ENCODE peak calls at places on chromosome X, in nine cellular contexts. R is kidney; Z is astrocyte of the cerebellum; A is transverse colon; D is CD4-positive, CD25-positive, alpha-beta regulatory T cell; Q is pancreas; H is cardiac muscle cell; T is CD8-positive, alpha-beta memory T cell; L is lower lobe of right lung. M is an unnamed sample.
A peak's percentile ranks its signal among the peaks of the same experiment; 100 is the strongest.

GRCh38 chrX:56763556-56764152 is 34.6 kb downstream of the NBDY start:
- DNase-seq in R (peak; percentile 87), Z (peak; percentile 48), A (peak; percentile 88), D (peak; percentile 37), Q (no peak), H (no peak), T (peak; percentile 84), L (no peak), M (peak; percentile 72)

GRCh38 chrX:149830192-149830873 is 48.6 kb downstream of the MAGEA9 start:
- DNase-seq in R (no peak), Z (no peak), A (no peak), D (no peak), Q (no peak), H (peak; percentile 36), T (peak; percentile 23), L (no peak), M (peak; percentile 20)

GRCh38 chrX:47568656-47569295 is 7.8 kb downstream of the ARAF start:
- DNase-seq in R (no peak), Z (no peak), A (no peak), D (peak; percentile 7), Q (no peak), H (no peak), T (peak; percentile 40), L (no peak), M (peak; percentile 51)

GRCh38 chrX:29318051-29318450 is 730.8 kb downstream of the IL1RAPL1 start:
- DNase-seq in R (no peak), Z (peak; percentile 34), A (no peak), D (no peak), Q (no peak), H (peak; percentile 30), T (no peak), L (no peak), M (no peak)

GRCh38 chrX:19543951-19544359 is 28.6 kb upstream of the MAP3K15 start:
- DNase-seq in R (no peak), Z (no peak), A (no peak), D (no peak), Q (no peak), H (no peak), T (no peak), L (no peak), M (no peak)

GRCh38 chrX:118383120-118383519 is 37.2 kb downstream of the WDR44 start:
- DNase-seq in R (no peak), Z (no peak), A (no peak), D (no peak), Q (no peak), H (no peak), T (no peak), L (no peak), M (no peak)

GRCh38 chrX:146238173-146238572 is 420.5 kb downstream of the SLITRK2 start:
- DNase-seq in R (no peak), Z (no peak), A (no peak), D (no peak), Q (no peak), H (no peak), T (no peak), L (no peak), M (no peak)

GRCh38 chrX:10017866-10018265 is 50.7 kb downstream of the CLDN34 start:
- DNase-seq in R (no peak), Z (peak; percentile 44), A (no peak), D (no peak), Q (no peak), H (peak; percentile 69), T (no peak), L (no peak), M (no peak)

GRCh38 chrX:24153796-24154189 is 4.3 kb downstream of the ZFX start:
- DNase-seq in R (no peak), Z (no peak), A (no peak), D (no peak), Q (no peak), H (no peak), T (no peak), L (no peak), M (no peak)

GRCh38 chrX:1389181-1389992 is 2.5 kb downstream of the SLC25A6 start:
- DNase-seq in R (peak; percentile 71), Z (no peak), A (no peak), D (no peak), Q (peak; percentile 56), H (no peak), T (no peak), L (peak; percentile 46), M (no peak)
- H3K4me3 ChIP-seq in R (no peak overlapping the region), Z (no peak overlapping the region), A (no peak overlapping the region), D (no peak overlapping the region), Q (no peak overlapping the region), H (no peak overlapping the region), T (no peak overlapping the region), L (no peak overlapping the region), M (no peak overlapping the region)

GRCh38 chrX:100411802-100412333 is 1.8 kb upstream of the PCDH19 start:
- DNase-seq in R (no peak), Z (no peak), A (no peak), D (no peak), Q (no peak), H (no peak), T (no peak), L (no peak), M (no peak)

GRCh38 chrX:100410083-100410590 is at the start of gene PCDH19:
- DNase-seq in R (peak; percentile 86), Z (peak; percentile 8), A (peak; percentile 42), D (no peak), Q (peak; percentile 74), H (peak; percentile 65), T (no peak), L (peak; percentile 52), M (peak; percentile 4)

GRCh38 chrX:100413231-100413630 is 3.2 kb upstream of the PCDH19 start:
- DNase-seq in R (no peak), Z (peak; percentile 36), A (peak; percentile 33), D (no peak), Q (no peak), H (peak; percentile 73), T (no peak), L (no peak), M (peak; percentile 47)

GRCh38 chrX:100409316-100410082 is 574 bp downstream of the PCDH19 start:
- DNase-seq in R (peak; percentile 67), Z (no peak), A (no peak), D (no peak), Q (no peak), H (no peak), T (no peak), L (no peak), M (no peak)

GRCh38 chrX:100410901-100411801 is 1.1 kb upstream of the PCDH19 start:
- DNase-seq in R (peak; percentile 68), Z (no peak), A (no peak), D (no peak), Q (peak; percentile 55), H (no peak), T (no peak), L (no peak), M (no peak)
- H3K4me3 ChIP-seq in R (no peak overlapping the region), Z (no peak overlapping the region), A (peak overlapping the region; percentile 49), D (no peak overlapping the region), Q (no peak overlapping the region), H (peak overlapping the region; percentile 39), T (no peak overlapping the region), L (peak overlapping the region; percentile 19), M (no peak overlapping the region)

DNA sequence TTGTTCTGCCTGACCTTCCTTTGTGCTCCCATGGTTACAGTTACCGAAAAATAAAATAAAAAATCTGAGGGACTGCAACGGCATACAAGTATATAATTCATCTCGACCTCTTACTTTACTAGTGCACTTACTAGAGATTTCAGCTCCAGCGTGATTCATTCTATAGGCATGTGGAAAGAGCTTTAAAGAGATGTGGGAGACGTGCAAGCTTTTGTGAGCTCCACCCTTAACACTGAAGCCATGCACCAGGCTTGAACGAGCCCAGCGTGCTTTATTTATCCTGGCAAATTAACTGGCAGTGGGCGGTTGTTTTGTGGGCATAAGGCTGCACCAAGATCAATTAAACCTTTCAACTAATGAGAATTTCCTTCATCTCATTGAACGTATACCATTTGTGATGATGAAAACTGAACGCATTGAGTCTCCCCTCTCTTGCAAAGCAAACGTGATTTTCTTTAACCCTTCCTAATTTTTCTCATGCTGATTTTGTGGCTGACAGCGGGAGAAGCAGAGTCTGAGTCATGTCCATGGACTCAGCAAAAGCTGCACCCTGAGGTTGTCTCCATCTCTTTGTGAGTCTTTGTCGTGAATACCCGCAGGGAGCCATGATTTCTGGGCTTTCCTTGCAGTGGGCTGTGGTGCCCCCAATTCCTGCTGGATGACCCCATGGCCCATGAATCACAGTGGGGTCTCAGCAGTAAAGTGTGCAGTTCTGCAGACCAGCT is 60.1 kb downstream of the MXRA5 start:
- DNase-seq in R (no peak), Z (peak; percentile 82), A (no peak), D (no peak), Q (no peak), H (peak; percentile 76), T (no peak), L (no peak), M (no peak)
- H3K4me3 ChIP-seq in R (no peak overlapping the region), Z (no peak overlapping the region), A (no peak overlapping the region), D (no peak overlapping the region), Q (no peak overlapping the region), H (no peak overlapping the region), T (no peak overlapping the region), L (no peak overlapping the region), M (no peak overlapping the region)

DNA sequence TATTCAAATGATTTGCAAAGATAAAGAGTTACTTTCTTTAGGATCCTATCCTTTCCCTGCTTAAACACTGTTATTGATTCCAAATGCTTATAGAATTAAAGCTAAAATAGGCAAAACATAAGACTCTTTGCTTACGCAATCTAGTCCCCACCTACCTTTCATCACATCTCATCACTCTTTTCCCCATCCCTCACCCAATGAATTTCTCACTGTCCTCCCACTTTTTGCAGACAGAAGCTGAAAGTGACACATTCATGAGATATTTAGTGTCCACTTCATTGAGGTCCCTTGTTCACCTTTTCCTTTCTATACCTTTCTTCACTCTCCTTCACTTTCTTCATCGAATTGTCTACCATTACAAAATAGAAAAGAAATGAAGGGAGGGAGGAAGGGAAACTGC is 424 bp downstream of the SATL1 start:
- DNase-seq in R (no peak), Z (no peak), A (no peak), D (no peak), Q (no peak), H (peak; percentile 3), T (no peak), L (no peak), M (no peak)
- H3K4me3 ChIP-seq in R (peak overlapping the region; percentile 29), Z (peak overlapping the region; percentile 72), A (no peak overlapping the region), D (no peak overlapping the region), Q (no peak overlapping the region), H (peak overlapping the region; percentile 96), T (no peak overlapping the region), L (peak overlapping the region; percentile 56), M (no peak overlapping the region)

M was measured in GM12865.